ENCODE peak calls at places on chromosomes 4 and X, in seven cellular contexts. L, W, I, Y, F, Z and V are unnamed samples.

GRCh38 chr4:33715996-33716395 is 2528.3 kb downstream of the ARAP2 start:
- DNase-seq in F (no peak), Z (no peak), Y (no peak), I (no peak), W (no peak), L (peak; percentile 94), V (no peak)

GRCh38 chr4:99677161-99677560 is 19.5 kb upstream of the C4orf54 start:
- DNase-seq in Y (no peak), I (no peak), F (no peak), W (no peak), L (no peak), Z (no peak), V (no peak)

GRCh38 chr4:4396628-4397440 is 9.9 kb downstream of the NSG1 start:
- DNase-seq in L (no peak), F (no peak), W (no peak), I (no peak), Z (no peak), Y (no peak), V (no peak)

GRCh38 chr4:65976287-65976686 is 306.0 kb upstream of the EPHA5 start:
- DNase-seq in W (no peak), Y (no peak), Z (no peak), L (no peak), I (no peak), F (no peak), V (no peak)

GRCh38 chrX:30971761-30972603 is 82.9 kb upstream of the TAB3 start:
- DNase-seq in F (no peak), L (peak; percentile 58), I (no peak), Z (no peak), W (no peak), Y (peak; percentile 17), V (peak; percentile 17)

GRCh38 chrX:68942141-68942540 is 113.3 kb downstream of the EFNB1 start:
- DNase-seq in I (no peak), F (no peak), Z (no peak), W (no peak), Y (no peak), L (no peak), V (no peak)

GRCh38 chr4:167613381-167613780 is 379.1 kb upstream of the SPOCK3 start:
- DNase-seq in L (no peak), Z (no peak), W (no peak), I (no peak), Y (no peak), F (no peak), V (no peak)

GRCh38 chr4:123415977-123416376 is 19.4 kb downstream of the SPRY1 start:
- DNase-seq in F (no peak), W (peak; percentile 64), I (no peak), Z (no peak), L (peak; percentile 61), Y (no peak), V (no peak)

GRCh38 chrX:154486396-154487207 is at the start of gene UBL4A:
- DNase-seq in I (peak; percentile 72), L (peak; percentile 75), F (no peak), Y (peak; percentile 55), W (peak; percentile 89), Z (peak; percentile 76), V (peak; percentile 56)

GRCh38 chrX:114268643-114269042 is 315.2 kb upstream of the HTR2C start:
- DNase-seq in Z (no peak), I (no peak), F (no peak), W (no peak), L (no peak), Y (no peak), V (no peak)

GRCh38 chrX:81259714-81260395 is 58.0 kb downstream of the SH3BGRL start:
- DNase-seq in I (no peak), F (no peak), Z (no peak), L (peak; percentile 33), Y (no peak), W (no peak), V (no peak)

GRCh38 chrX:65587616-65588526 is 53.3 kb upstream of the LAS1L start:
- DNase-seq in I (peak; percentile 82), Y (no peak), Z (peak; percentile 83), W (peak; percentile 92), F (no peak), L (peak; percentile 86), V (no peak)

GRCh38 chrX:135982860-135983259 is 2.4 kb upstream of the SLC9A6 start:
- DNase-seq in W (no peak), F (no peak), L (no peak), Y (no peak), Z (no peak), I (no peak), V (no peak)

GRCh38 chr4:133537882-133538281 is 388.8 kb downstream of the PCDH10 start:
- DNase-seq in I (no peak), Y (no peak), Z (no peak), W (no peak), L (no peak), F (no peak), V (no peak)

GRCh38 chr4:145418739-145419138 is 62.9 kb upstream of the SMAD1 start:
- DNase-seq in W (no peak), Z (no peak), F (no peak), Y (no peak), I (no peak), L (no peak), V (no peak)

DNA sequence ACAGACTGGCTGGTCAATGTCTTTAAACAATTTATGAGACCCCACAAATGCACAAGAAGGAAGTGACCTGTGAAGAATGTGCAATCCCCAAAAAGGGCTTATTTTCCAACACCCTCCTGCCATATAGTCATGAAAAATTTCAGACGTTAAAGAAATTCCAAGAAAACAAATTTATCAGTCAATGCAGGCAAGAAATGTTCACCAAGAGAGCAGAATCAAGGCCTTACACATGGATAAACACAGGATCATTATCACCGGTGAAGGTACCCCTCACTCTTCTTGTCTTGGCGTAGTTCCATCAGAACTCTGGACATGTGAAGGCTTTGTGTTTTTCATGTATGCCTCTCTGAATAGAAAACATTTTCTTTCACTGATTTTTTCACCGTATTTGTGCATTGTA is 186.7 kb upstream of the GALNTL6 start:
- DNase-seq in I (no peak), F (no peak), Z (no peak), L (no peak), Y (no peak), W (no peak), V (no peak)
- H3K27ac ChIP-seq in I (no peak overlapping the region), F (no peak overlapping the region), Z (no peak overlapping the region), L (no peak overlapping the region), Y (no peak overlapping the region), W (no peak overlapping the region), V (no peak overlapping the region)

GRCh38 chr4:142406051-142406549 is 440.0 kb downstream of the INPP4B start:
- DNase-seq in F (no peak), Z (no peak), Y (no peak), I (no peak), L (peak; percentile 53), W (no peak), V (no peak)

GRCh38 chr4:142408003-142408441 is 438.1 kb downstream of the INPP4B start:
- DNase-seq in Z (no peak), F (no peak), L (peak; percentile 58), W (no peak), Y (no peak), I (no peak), V (no peak)

GRCh38 chr4:142405021-142405991 is 440.8 kb downstream of the INPP4B start:
- DNase-seq in F (no peak), I (peak; percentile 47), W (peak; percentile 55), Z (peak; percentile 40), L (peak; percentile 80), Y (peak; percentile 60), V (peak; percentile 35)

GRCh38 chr4:142407569-142407968 is 438.5 kb downstream of the INPP4B start:
- DNase-seq in Y (no peak), F (no peak), L (peak; percentile 11), W (no peak), Z (no peak), I (no peak), V (no peak)

GRCh38 chr4:142406917-142407501 is 439.1 kb downstream of the INPP4B start:
- DNase-seq in F (no peak), L (peak; percentile 16), I (no peak), Z (no peak), Y (peak; percentile 36), W (no peak), V (peak; percentile 72)
- H3K4me1 ChIP-seq in F (peaks cover 38% of the 10 kb centered on the region), L (peaks cover 22% of the 10 kb centered on the region), I (peaks cover 49% of the 10 kb centered on the region), Z (no peaks in the 10 kb centered on the region), Y (peaks cover 57% of the 10 kb centered on the region), W (peaks cover 3% of the 10 kb centered on the region), V (peaks cover 55% of the 10 kb centered on the region)

GRCh38 chrX:22097295-22097694 is 65.2 kb downstream of the PHEX start:
- DNase-seq in Z (no peak), F (no peak), Y (no peak), I (no peak), W (no peak), L (peak; percentile 17), V (no peak)
- H3K27ac ChIP-seq in Z (peak overlapping the region; percentile 61), F (no peak overlapping the region), Y (no peak overlapping the region), I (no peak overlapping the region), W (no peak overlapping the region), L (no peak overlapping the region), V (no peak overlapping the region)

DNA sequence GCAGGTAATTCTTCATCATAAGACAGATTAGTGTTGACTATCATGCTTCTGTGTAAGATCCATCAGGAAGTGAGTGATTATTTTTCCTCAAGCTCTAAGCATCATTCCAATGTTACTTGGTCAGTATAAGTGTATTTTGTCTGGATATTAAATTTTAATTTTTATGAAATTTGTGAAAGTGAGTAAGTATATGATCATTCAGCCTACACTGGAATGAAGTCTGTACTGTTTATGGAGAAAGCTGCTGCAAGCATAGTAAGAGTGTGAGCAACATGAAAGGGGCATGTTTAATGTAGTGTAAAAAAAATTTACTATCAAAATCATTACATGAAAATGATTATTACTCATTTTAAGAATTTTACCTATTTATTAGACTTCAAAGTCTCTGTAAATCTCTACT is 84.8 kb downstream of the IL15 start:
- DNase-seq in L (no peak), W (no peak), Y (no peak), F (no peak), I (no peak), Z (no peak), V (no peak)
- H3K4me1 ChIP-seq in L (no peaks in the 10 kb centered on the region), W (no peaks in the 10 kb centered on the region), Y (no peaks in the 10 kb centered on the region), F (no peaks in the 10 kb centered on the region), I (no peaks in the 10 kb centered on the region), Z (no peaks in the 10 kb centered on the region), V (no peaks in the 10 kb centered on the region)

GRCh38 chr4:42167709-42168108 is 15.3 kb upstream of the BEND4 start:
- DNase-seq in I (no peak), F (no peak), L (no peak), Y (no peak), W (no peak), Z (no peak), V (no peak)
- H3K27ac ChIP-seq in I (no peak overlapping the region), F (no peak overlapping the region), L (no peak overlapping the region), Y (no peak overlapping the region), W (no peak overlapping the region), Z (no peak overlapping the region), V (no peak overlapping the region)

DNA sequence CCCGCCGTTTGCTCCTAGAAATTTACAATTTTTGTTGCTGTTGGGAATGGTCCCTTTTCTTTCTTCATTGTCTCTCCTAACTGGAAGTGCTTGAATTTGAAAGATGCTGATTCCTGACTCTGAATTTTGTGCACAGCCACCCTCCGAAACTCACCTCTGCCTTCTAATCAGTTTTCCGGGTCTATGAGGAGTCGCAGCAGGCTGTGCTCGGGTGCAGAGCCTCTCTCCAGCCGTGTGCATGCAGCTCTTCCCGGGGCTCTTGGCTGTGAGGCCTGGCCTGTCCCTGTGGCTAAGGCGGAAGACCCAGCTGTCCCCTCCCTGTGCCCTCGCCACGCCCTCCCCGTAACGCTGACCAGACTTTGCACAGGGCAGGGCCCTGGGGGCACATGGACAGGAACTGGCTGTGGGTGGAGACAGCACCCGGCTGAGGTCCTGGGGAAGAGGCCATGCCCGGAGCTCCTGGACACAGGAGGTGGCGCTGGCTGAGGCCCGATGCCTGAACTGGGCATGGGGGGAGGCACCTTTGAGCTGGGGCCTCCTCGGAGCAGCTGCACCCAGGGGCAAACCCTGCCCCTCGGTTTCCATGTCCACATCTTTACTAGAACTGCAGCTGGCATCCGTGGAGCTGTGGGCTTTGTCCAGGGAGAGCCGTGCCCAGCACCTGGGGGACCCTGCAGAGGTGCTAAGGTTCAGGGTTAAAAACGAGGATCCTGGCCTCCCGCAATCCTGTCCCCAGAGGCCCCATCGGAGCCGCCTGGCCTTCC is 32.6 kb upstream of the SPON2 start:
- DNase-seq in Z (peak; percentile 23), Y (no peak), F (no peak), W (peak; percentile 69), L (no peak), I (peak; percentile 56), V (no peak)
- H3K4me1 ChIP-seq in Z (peaks cover 48% of the 10 kb centered on the region), Y (peaks cover 19% of the 10 kb centered on the region), F (peaks cover 97% of the 10 kb centered on the region), W (no peaks in the 10 kb centered on the region), L (peaks cover 2% of the 10 kb centered on the region), I (peaks cover 33% of the 10 kb centered on the region), V (peaks cover 43% of the 10 kb centered on the region)